ENCODE peak calls at places on chromosomes 7 and 10, in four cellular contexts. G, X, A and N are unnamed samples.

GRCh38 chr7:30428586-30429530 is 49.7 kb downstream of the NOD1 start:
- DNase-seq in G (no peak), X (no peak), A (no peak), N (no peak)

GRCh38 chr10:44962870-44963738 is 3.5 kb downstream of the RASSF4 start:
- DNase-seq in A (no peak), X (no peak), G (no peak), N (peak; percentile 14)

GRCh38 chr7:103048833-103049232 is 25.8 kb downstream of the FBXL13 start:
- DNase-seq in X (peak; percentile 35), G (no peak), A (no peak), N (no peak)

GRCh38 chr10:84685047-84685660 is 356.8 kb downstream of the CCSER2 start:
- DNase-seq in X (no peak), G (no peak), A (no peak), N (no peak)

GRCh38 chr10:69317175-69318086 is 39.1 kb downstream of the HK1 start:
- DNase-seq in G (no peak), X (no peak), A (peak; percentile 31), N (no peak)

GRCh38 chr7:110604206-110604605 is 486.7 kb upstream of the LRRN3 start:
- DNase-seq in G (no peak), X (no peak), A (no peak), N (no peak)

GRCh38 chr10:110425684-110426293 is 71.9 kb upstream of the DUSP5 start:
- DNase-seq in G (no peak), X (peak; percentile 71), A (no peak), N (no peak)

GRCh38 chr10:93437000-93437945 is 44.9 kb downstream of the MYOF start:
- DNase-seq in X (peak; percentile 96), G (no peak), A (peak; percentile 64), N (peak; percentile 51)

GRCh38 chr7:17405786-17406185 is 107.3 kb downstream of the AHR start:
- DNase-seq in A (peak; percentile 25), G (no peak), X (peak; percentile 47), N (no peak)

GRCh38 chr10:130377986-130378545 is 241.9 kb downstream of the GLRX3 start:
- DNase-seq in X (no peak), A (no peak), G (no peak), N (no peak)

GRCh38 chr10:109929501-109930219 is 6.3 kb upstream of the XPNPEP1 start:
- DNase-seq in X (no peak), A (no peak), G (no peak), N (no peak)

GRCh38 chr7:48548667-48549066 is 375.7 kb upstream of the CDC14C start:
- DNase-seq in A (no peak), X (no peak), G (no peak), N (no peak)

GRCh38 chr7:78080811-78081210 is 282.2 kb downstream of the PHTF2 start:
- DNase-seq in X (no peak), A (no peak), G (no peak), N (no peak)

GRCh38 chr10:3631709-3632330 is 153.2 kb downstream of the KLF6 start:
- DNase-seq in A (no peak), G (no peak), X (no peak), N (no peak)

GRCh38 chr7:132750530-132751281 is 174.4 kb upstream of the PLXNA4 start:
- DNase-seq in A (no peak), G (no peak), X (no peak), N (no peak)

GRCh38 chr10:3869036-3869435 is 84.0 kb upstream of the KLF6 start:
- DNase-seq in G (no peak), A (no peak), X (no peak), N (no peak)

GRCh38 chr7:112205348-112206237 is 606 bp downstream of the DOCK4 start:
- DNase-seq in G (peak; percentile 14), X (no peak), A (peak; percentile 37), N (no peak)

GRCh38 chr7:97418312-97418711 is 300.8 kb downstream of the SDHAF3 start:
- DNase-seq in G (no peak), A (no peak), X (no peak), N (no peak)

GRCh38 chr10:26725837-26726727 is 28.6 kb downstream of the PDSS1 start:
- DNase-seq in G (no peak), X (peak; percentile 37), A (peak; percentile 56), N (no peak)

GRCh38 chr10:27504897-27505457 is 873 bp downstream of the RAB18 start:
- DNase-seq in X (no peak), A (no peak), G (no peak), N (no peak)

GRCh38 chr10:101609481-101609880 is 21.4 kb downstream of the DPCD start:
- DNase-seq in G (no peak), A (no peak), X (no peak), N (no peak)

GRCh38 chr7:117375380-117375779 is 51.9 kb downstream of the ASZ1 start:
- DNase-seq in G (no peak), X (no peak), A (no peak), N (no peak)